ENCODE peak calls at places on chromosomes 2 and 18, in five cellular contexts. M is CD4-positive, alpha-beta memory T cell; T is A549; W is hypothalamus; X is fibroblast of lung. F is an unnamed sample.

GRCh38 chr2:199336546-199336945 is 121.2 kb downstream of the SATB2 start:
- DNase-seq in M (no peak), X (no peak), T (no peak), W (no peak), F (no peak)

GRCh38 chr2:157897106-157897971 is 21.2 kb upstream of the ACVR1 start:
- DNase-seq in T (no peak), M (peak; percentile 69), W (no peak), X (no peak), F (no peak)

GRCh38 chr18:63161032-63161727 is 158.4 kb downstream of the BCL2 start:
- DNase-seq in W (no peak), T (no peak), M (peak; percentile 73), X (no peak), F (no peak)

GRCh38 chr2:40543381-40543780 is 91.5 kb upstream of the SLC8A1 start:
- DNase-seq in M (no peak), X (no peak), W (no peak), T (no peak), F (no peak)

GRCh38 chr2:36356990-36357505 is 1.5 kb downstream of the CRIM1 start:
- DNase-seq in X (no peak), T (no peak), W (no peak), M (no peak), F (no peak)

GRCh38 chr2:35251156-35251555 is 1104.4 kb upstream of the CRIM1 start:
- DNase-seq in M (no peak), T (no peak), X (no peak), W (no peak), F (no peak)

GRCh38 chr2:230879271-230879882 is 14.6 kb downstream of the ITM2C start:
- DNase-seq in M (no peak), T (no peak), W (no peak), X (no peak), F (no peak)

GRCh38 chr2:101777337-101777736 is 79.8 kb downstream of the MAP4K4 start:
- DNase-seq in W (no peak), T (no peak), M (no peak), X (no peak), F (no peak)

GRCh38 chr2:206028101-206028500 is 57.9 kb downstream of the INO80D start:
- DNase-seq in M (no peak), T (no peak), W (no peak), X (no peak), F (no peak)

F was measured in HFFc6.